ENCODE peak calls at places on chromosomes 2 and 18, in six cellular contexts. One of them, this sample, is unnamed.

GRCh38 chr2:8821276-8822217 is 15.9 kb downstream of the KIDINS220 start:
- DNase-seq in HepG2: peak; percentile 79
- DNase-seq in A549: no peak
- DNase-seq in GM12878: no peak
- DNase-seq in endothelial cell of umbilical vein: no peak
- DNase-seq in K562: no peak
- DNase-seq in this sample: peak; percentile 79

GRCh38 chr2:239496700-239497099 is 95.9 kb upstream of the HDAC4 start:
- DNase-seq in GM12878: no peak
- DNase-seq in endothelial cell of umbilical vein: no peak
- DNase-seq in HepG2: no peak
- DNase-seq in A549: peak; percentile 20
- DNase-seq in K562: peak; percentile 58
- DNase-seq in this sample: peak; percentile 37

GRCh38 chr2:171225302-171225980 is 64.7 kb upstream of the TLK1 start:
- DNase-seq in K562: peak; percentile 25
- DNase-seq in A549: peak; percentile 79
- DNase-seq in GM12878: no peak
- DNase-seq in HepG2: peak; percentile 57
- DNase-seq in endothelial cell of umbilical vein: peak; percentile 37
- DNase-seq in this sample: peak; percentile 55

GRCh38 chr2:28137221-28137620 is 246.7 kb downstream of the BABAM2 start:
- DNase-seq in A549: peak; percentile 29
- DNase-seq in HepG2: no peak
- DNase-seq in endothelial cell of umbilical vein: no peak
- DNase-seq in K562: no peak
- DNase-seq in GM12878: no peak
- DNase-seq in this sample: no peak

GRCh38 chr2:162365392-162365791 is 21.5 kb downstream of the GCA start:
- DNase-seq in GM12878: no peak
- DNase-seq in HepG2: no peak
- DNase-seq in A549: no peak
- DNase-seq in endothelial cell of umbilical vein: no peak
- DNase-seq in K562: no peak
- DNase-seq in this sample: no peak

GRCh38 chr2:5145053-5145452 is 547.1 kb upstream of the SOX11 start:
- DNase-seq in K562: no peak
- DNase-seq in GM12878: no peak
- DNase-seq in endothelial cell of umbilical vein: no peak
- DNase-seq in A549: no peak
- DNase-seq in HepG2: no peak
- DNase-seq in this sample: no peak

GRCh38 chr18:55551227-55551626 is 36.8 kb downstream of the TCF4 start:
- DNase-seq in K562: no peak
- DNase-seq in HepG2: no peak
- DNase-seq in endothelial cell of umbilical vein: no peak
- DNase-seq in GM12878: no peak
- DNase-seq in A549: no peak
- DNase-seq in this sample: no peak

GRCh38 chr2:231046908-231047269 is 9.6 kb downstream of the C2orf72 start:
- DNase-seq in A549: no peak
- DNase-seq in endothelial cell of umbilical vein: no peak
- DNase-seq in HepG2: no peak
- DNase-seq in GM12878: no peak
- DNase-seq in K562: no peak
- DNase-seq in this sample: no peak

GRCh38 chr18:35470440-35470839 is 27.3 kb downstream of the INO80C start:
- DNase-seq in K562: no peak
- DNase-seq in A549: no peak
- DNase-seq in endothelial cell of umbilical vein: peak; percentile 16
- DNase-seq in HepG2: no peak
- DNase-seq in GM12878: no peak
- DNase-seq in this sample: no peak

GRCh38 chr18:39772155-39772919 is 2182.7 kb upstream of the PIK3C3 start:
- DNase-seq in A549: no peak
- DNase-seq in HepG2: peak; percentile 30
- DNase-seq in GM12878: no peak
- DNase-seq in K562: no peak
- DNase-seq in endothelial cell of umbilical vein: no peak
- DNase-seq in this sample: no peak

GRCh38 chr2:88265352-88265960 is 95.3 kb downstream of the THNSL2 start:
- DNase-seq in HepG2: peak; percentile 86
- DNase-seq in A549: peak; percentile 18
- DNase-seq in endothelial cell of umbilical vein: no peak
- DNase-seq in GM12878: peak; percentile 40
- DNase-seq in K562: peak; percentile 47
- DNase-seq in this sample: peak; percentile 63

GRCh38 chr2:39620067-39620466 is 45.6 kb upstream of the TMEM178A start:
- DNase-seq in HepG2: peak; percentile 17
- DNase-seq in GM12878: no peak
- DNase-seq in K562: peak; percentile 76
- DNase-seq in A549: peak; percentile 9
- DNase-seq in endothelial cell of umbilical vein: peak; percentile 85
- DNase-seq in this sample: peak; percentile 95

GRCh38 chr18:32683044-32683443 is 89.8 kb downstream of the KLHL14 start:
- DNase-seq in A549: no peak
- DNase-seq in K562: no peak
- DNase-seq in endothelial cell of umbilical vein: no peak
- DNase-seq in HepG2: no peak
- DNase-seq in GM12878: no peak
- DNase-seq in this sample: no peak

GRCh38 chr2:64636105-64636873 is 17.4 kb downstream of the SERTAD2 start:
- DNase-seq in endothelial cell of umbilical vein: no peak
- DNase-seq in HepG2: no peak
- DNase-seq in K562: no peak
- DNase-seq in GM12878: peak; percentile 71
- DNase-seq in A549: no peak
- DNase-seq in this sample: peak; percentile 97

GRCh38 chr2:84946204-84947009 is 24.6 kb upstream of the KCMF1 start:
- DNase-seq in HepG2: peak; percentile 96
- DNase-seq in A549: peak; percentile 94
- DNase-seq in K562: no peak
- DNase-seq in GM12878: peak; percentile 93
- DNase-seq in endothelial cell of umbilical vein: peak; percentile 61
- DNase-seq in this sample: peak; percentile 90

GRCh38 chr18:36309436-36310391 is 12.2 kb downstream of the FHOD3 start:
- DNase-seq in endothelial cell of umbilical vein: peak; percentile 17
- DNase-seq in K562: no peak
- DNase-seq in A549: peak; percentile 64
- DNase-seq in GM12878: no peak
- DNase-seq in HepG2: no peak
- DNase-seq in this sample: no peak

GRCh38 chr2:61255580-61256437 is 93.8 kb downstream of the C2orf74 start:
- DNase-seq in A549: peak; percentile 50
- DNase-seq in K562: peak; percentile 22
- DNase-seq in HepG2: peak; percentile 64
- DNase-seq in endothelial cell of umbilical vein: peak; percentile 86
- DNase-seq in GM12878: no peak
- DNase-seq in this sample: peak; percentile 26

GRCh38 chr2:120825370-120826259 is 89.9 kb downstream of the GLI2 start:
- DNase-seq in HepG2: no peak
- DNase-seq in K562: no peak
- DNase-seq in A549: no peak
- DNase-seq in GM12878: no peak
- DNase-seq in endothelial cell of umbilical vein: no peak
- DNase-seq in this sample: no peak

GRCh38 chr2:20062615-20063545 is 11.5 kb upstream of the LAPTM4A start:
- DNase-seq in K562: no peak
- DNase-seq in HepG2: no peak
- DNase-seq in endothelial cell of umbilical vein: no peak
- DNase-seq in A549: no peak
- DNase-seq in GM12878: no peak
- DNase-seq in this sample: no peak
- TF ChIP-seq CTCF in K562: no peak
- TF ChIP-seq CTCF in HepG2: no peak
- TF ChIP-seq CTCF in endothelial cell of umbilical vein: no peak
- TF ChIP-seq CTCF in A549: no peak
- TF ChIP-seq CTCF in GM12878: no peak
- TF ChIP-seq CTCF in this sample: no peak

GRCh38 chr2:42829556-42830510 is 37.5 kb upstream of the HAAO start:
- DNase-seq in HepG2: no peak
- DNase-seq in K562: no peak
- DNase-seq in A549: peak; percentile 30
- DNase-seq in endothelial cell of umbilical vein: no peak
- DNase-seq in GM12878: no peak
- DNase-seq in this sample: no peak

GRCh38 chr2:42827647-42828486 is 35.5 kb upstream of the HAAO start:
- DNase-seq in K562: peak; percentile 81
- DNase-seq in HepG2: peak; percentile 79
- DNase-seq in A549: peak; percentile 86
- DNase-seq in GM12878: no peak
- DNase-seq in endothelial cell of umbilical vein: peak; percentile 75
- DNase-seq in this sample: peak; percentile 90

GRCh38 chr2:42832289-42832634 is 39.9 kb upstream of the HAAO start:
- DNase-seq in HepG2: no peak
- DNase-seq in K562: no peak
- DNase-seq in GM12878: no peak
- DNase-seq in A549: no peak
- DNase-seq in endothelial cell of umbilical vein: no peak
- DNase-seq in this sample: no peak

GRCh38 chr2:42830922-42831574 is 38.7 kb upstream of the HAAO start:
- DNase-seq in endothelial cell of umbilical vein: no peak
- DNase-seq in A549: peak; percentile 44
- DNase-seq in GM12878: no peak
- DNase-seq in K562: peak; percentile 30
- DNase-seq in HepG2: no peak
- DNase-seq in this sample: no peak

DNA sequence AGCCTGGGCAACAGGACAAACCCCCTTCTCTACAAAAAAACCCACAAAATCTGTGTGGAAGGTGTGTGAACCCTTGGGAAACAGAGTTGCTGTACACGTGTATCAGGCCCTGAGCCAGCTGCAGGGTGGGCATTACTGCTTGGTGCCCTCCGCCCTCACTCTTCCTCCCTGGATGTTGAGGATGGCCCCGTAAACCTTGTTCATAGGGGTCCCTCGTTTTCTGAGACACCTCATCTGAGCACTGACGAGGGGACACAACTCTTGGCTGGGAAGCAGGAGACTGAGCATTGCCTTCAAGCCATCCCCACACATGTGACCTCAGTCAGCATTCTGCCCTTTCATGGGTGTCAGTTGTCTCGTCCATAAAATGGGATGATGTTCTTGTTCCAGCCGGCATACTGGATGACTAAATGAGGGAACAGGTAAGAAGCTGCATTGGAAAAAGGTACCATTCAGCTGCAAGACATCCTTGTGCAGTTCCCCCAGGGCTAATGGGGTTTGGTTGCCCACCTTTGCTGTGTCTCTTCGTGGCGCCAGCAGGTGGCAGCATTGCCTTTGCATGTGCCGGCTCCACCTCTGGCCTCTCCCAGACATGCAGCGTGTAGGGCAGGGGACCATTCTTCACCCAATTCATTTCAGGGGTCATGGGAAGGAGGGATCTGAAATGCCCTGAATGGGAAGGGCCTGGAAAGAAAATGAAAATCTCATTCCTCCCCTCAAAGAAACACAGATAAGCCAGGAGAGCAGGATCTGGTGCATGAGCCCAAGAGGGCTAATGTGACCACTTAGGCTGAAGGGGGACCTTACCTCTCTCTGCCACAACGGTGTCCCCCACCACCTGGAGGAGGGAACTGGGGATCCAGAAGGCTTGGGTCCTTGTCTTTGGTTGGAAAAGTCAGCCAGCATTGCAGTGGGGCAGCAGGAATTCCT is 36.4 kb upstream of the HAAO start:
- DNase-seq in endothelial cell of umbilical vein: peak; percentile 66
- DNase-seq in HepG2: peak; percentile 66
- DNase-seq in A549: peak; percentile 80
- DNase-seq in K562: peak; percentile 88
- DNase-seq in GM12878: peak; percentile 15
- DNase-seq in this sample: peak; percentile 85
- TF ChIP-seq MYC in endothelial cell of umbilical vein: no peak
- TF ChIP-seq MYC in HepG2: peak; percentile 44
- TF ChIP-seq MYC in A549: no peak
- TF ChIP-seq MYC in K562: no peak
- TF ChIP-seq MYC in GM12878: no peak
- TF ChIP-seq MYC in this sample: peak; percentile 77

GRCh38 chr18:37565138-37565984 is at the start of gene CELF4:
- DNase-seq in HepG2: no peak
- DNase-seq in GM12878: no peak
- DNase-seq in K562: no peak
- DNase-seq in A549: peak; percentile 3
- DNase-seq in endothelial cell of umbilical vein: peak; percentile 5
- DNase-seq in this sample: no peak
- H3K4me3 ChIP-seq in HepG2: no peak within 1 kb of the TSS
- H3K4me3 ChIP-seq in GM12878: no peak within 1 kb of the TSS
- H3K4me3 ChIP-seq in K562: no peak within 1 kb of the TSS
- H3K4me3 ChIP-seq in A549: peak within 1 kb of the TSS; percentile 41
- H3K4me3 ChIP-seq in endothelial cell of umbilical vein: no peak within 1 kb of the TSS
- H3K4me3 ChIP-seq in this sample: no peak within 1 kb of the TSS

DNA sequence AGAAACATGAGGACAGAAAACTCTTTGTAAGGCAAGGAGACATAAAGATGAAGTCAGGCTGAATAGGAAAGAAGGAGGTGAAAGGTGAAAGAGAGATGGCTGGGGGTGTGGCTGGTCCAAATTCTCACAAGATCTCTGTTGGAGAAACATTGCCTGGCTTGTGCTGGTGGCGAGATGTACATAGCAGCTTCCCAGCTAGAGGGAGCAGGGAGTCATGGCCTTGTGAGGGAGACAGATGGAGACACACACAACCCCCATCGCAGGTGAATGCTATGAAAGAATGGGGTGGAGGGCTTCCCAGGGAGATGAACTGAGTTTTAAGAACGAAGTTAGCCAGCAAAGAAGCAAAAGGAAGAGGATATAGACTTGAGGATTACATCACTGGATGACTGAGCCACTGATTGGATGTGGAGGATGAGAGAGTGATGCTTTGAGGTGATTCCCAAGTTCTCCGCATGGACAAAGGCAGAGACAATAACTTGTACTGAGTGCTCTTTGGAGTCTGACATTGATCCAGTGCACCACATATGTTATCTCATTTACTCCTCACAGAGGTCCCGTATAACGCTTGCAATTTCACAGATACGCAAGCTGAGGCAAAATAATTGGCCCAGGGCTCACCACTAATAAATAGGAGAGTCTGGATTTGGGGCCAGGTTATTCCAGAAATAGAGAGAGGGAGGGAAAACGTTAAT is 3.6 kb upstream of the EMX1 start:
- DNase-seq in endothelial cell of umbilical vein: no peak
- DNase-seq in A549: peak; percentile 66
- DNase-seq in HepG2: no peak
- DNase-seq in K562: no peak
- DNase-seq in GM12878: no peak
- DNase-seq in this sample: no peak
- TF ChIP-seq CTCF in endothelial cell of umbilical vein: no peak
- TF ChIP-seq CTCF in A549: peak; percentile 17
- TF ChIP-seq CTCF in HepG2: peak; percentile 12
- TF ChIP-seq CTCF in K562: no peak
- TF ChIP-seq CTCF in GM12878: no peak
- TF ChIP-seq CTCF in this sample: no peak

This sample was measured in NB4.